ENCODE peak calls at places on chromosomes 4 and X, in four cellular contexts. D, J, F and I are unnamed samples. For H3K4me1, the result is how much of the 10 kb centered on the place peaks cover.

GRCh38 chr4:180148737-180149136 is 2094.5 kb upstream of the TENM3 start:
- DNase-seq in D (no peak), J (no peak), F (no peak), I (no peak)

GRCh38 chr4:140995058-140995457 is 138.2 kb downstream of the RNF150 start:
- DNase-seq in D (no peak), J (no peak), F (no peak), I (no peak)

GRCh38 chr4:85807247-85807915 is 332.4 kb downstream of the ARHGAP24 start:
- DNase-seq in D (peak), J (no peak), F (no peak), I (no peak)

GRCh38 chr4:121192500-121192899 is 28.4 kb upstream of the TNIP3 start:
- DNase-seq in D (no peak), J (peak), F (no peak), I (no peak)

GRCh38 chrX:103343105-103343504 is 13.1 kb downstream of the TCEAL7 start:
- DNase-seq in D (no peak), J (peak), F (no peak), I (no peak)

GRCh38 chrX:21926527-21927278 is 13.8 kb upstream of the SMS start:
- DNase-seq in D (no peak), J (peak), F (no peak), I (no peak)

GRCh38 chr4:68076194-68076593 is 53.5 kb downstream of the TMPRSS11F start:
- DNase-seq in D (no peak), J (no peak), F (no peak), I (no peak)

GRCh38 chr4:156795727-156796126 is 175.9 kb downstream of the PDGFC start:
- DNase-seq in D (no peak), J (no peak), F (no peak), I (no peak)

GRCh38 chr4:41360214-41360910 is 103.6 kb downstream of the UCHL1 start:
- DNase-seq in D (peak), J (peak), F (peak), I (no peak)

GRCh38 chr4:4852591-4853362 is 6.7 kb upstream of the MSX1 start:
- DNase-seq in D (peak), J (no peak), F (no peak), I (no peak)

GRCh38 chr4:104424368-104424921 is 70.2 kb downstream of the CXXC4 start:
- DNase-seq in D (no peak), J (no peak), F (no peak), I (no peak)

GRCh38 chrX:38929966-38930421 is 128.7 kb downstream of the MID1IP1 start:
- DNase-seq in D (peak), J (peak), F (no peak), I (no peak)

GRCh38 chrX:139639253-139639652 is 68.7 kb downstream of the MCF2 start:
- DNase-seq in D (peak), J (no peak), F (no peak), I (no peak)

GRCh38 chr4:122313001-122313400 is 65.8 kb upstream of the ADAD1 start:
- DNase-seq in D (no peak), J (no peak), F (no peak), I (no peak)

GRCh38 chr4:76831475-76832390 is 66.2 kb downstream of the SOWAHB start:
- DNase-seq in D (no peak), J (no peak), F (no peak), I (no peak)

GRCh38 chrX:74248889-74249288 is 55.1 kb upstream of the ZCCHC13 start:
- DNase-seq in D (no peak), J (no peak), F (no peak), I (no peak)

GRCh38 chr4:73341454-73341853 is 62.6 kb upstream of the ALB start:
- DNase-seq in D (no peak), J (peak), F (no peak), I (no peak)

GRCh38 chr4:71113294-71113693 is 119.8 kb downstream of the DCK start:
- DNase-seq in D (no peak), J (no peak), F (no peak), I (no peak)

GRCh38 chrX:2710496-2710895 is 19.4 kb downstream of the CD99 start:
- DNase-seq in D (no peak), J (no peak), F (no peak), I (no peak)

GRCh38 chrX:153725039-153725831 is 579 bp downstream of the ABCD1 start:
- DNase-seq in D (no peak), J (no peak), F (no peak), I (no peak)

GRCh38 chrX:153725832-153726285 is 1.2 kb downstream of the ABCD1 start:
- DNase-seq in D (no peak), J (no peak), F (no peak), I (no peak)

GRCh38 chrX:153723351-153724251 is 586 bp downstream of the BCAP31 start:
- DNase-seq in D (no peak), J (peak), F (peak), I (peak)

GRCh38 chrX:153724252-153725038 is at the start of the genes ABCD1 and BCAP31:
- DNase-seq in D (peak), J (peak), F (peak), I (peak)

DNA sequence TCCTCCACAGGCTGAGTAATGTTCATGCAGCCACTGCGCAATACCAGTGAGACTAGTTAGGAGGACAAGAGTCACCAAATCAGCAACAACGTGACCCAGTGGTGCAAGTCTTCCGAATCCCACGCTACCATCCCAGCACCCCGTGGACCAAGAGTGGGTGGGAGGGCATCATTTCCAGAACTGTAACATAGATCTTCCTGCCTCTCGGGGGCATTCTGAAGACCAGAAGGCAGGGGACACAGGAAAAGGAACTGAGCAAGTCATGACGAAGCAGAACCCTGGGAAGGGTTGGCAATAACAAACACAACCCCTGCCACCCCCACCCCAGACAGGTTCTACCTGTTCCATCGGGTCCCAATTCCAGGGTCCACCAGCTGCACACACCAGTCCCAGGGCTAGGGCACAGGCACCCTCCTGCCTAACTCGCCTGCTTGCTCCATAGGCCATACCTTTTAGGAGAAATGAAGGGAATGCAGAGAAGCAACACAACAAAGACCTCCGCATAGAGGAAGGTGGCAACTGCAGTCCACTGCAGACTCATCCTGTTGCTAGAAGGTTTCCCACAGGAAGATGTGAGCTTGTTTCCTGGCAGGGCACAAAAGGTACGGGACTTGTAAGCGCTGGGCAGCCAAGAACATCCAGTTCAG is 1.4 kb downstream of the BCAP31 start:
- DNase-seq in D (no peak), J (no peak), F (no peak), I (no peak)
- H3K4me1 ChIP-seq in D (under half), J (under half), F (under half), I (under half)

DNA sequence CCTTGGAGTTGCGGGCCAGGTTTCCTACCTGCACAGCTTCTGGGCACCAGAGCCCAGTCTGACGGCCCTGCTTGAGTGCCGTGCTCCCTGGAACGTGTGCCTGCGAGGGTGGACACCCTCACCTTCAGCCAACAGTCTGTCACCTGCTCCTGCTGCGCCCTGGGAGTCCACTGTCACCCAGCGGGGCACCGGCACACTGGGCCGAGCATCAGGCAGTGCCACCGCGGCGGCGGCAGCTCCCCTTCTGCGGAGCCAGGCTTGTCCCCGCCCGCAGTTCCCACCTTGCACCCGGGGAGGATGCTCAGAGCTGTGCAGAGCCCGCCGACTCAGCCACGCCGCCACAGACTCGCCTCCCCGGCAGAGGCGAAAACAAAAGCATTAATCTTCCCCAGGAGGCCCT is 86.9 kb downstream of the ABLIM2 start:
- DNase-seq in D (peak), J (no peak), F (no peak), I (no peak)
- H3K4me3 ChIP-seq in D (no peak), J (no peak), F (no peak), I (no peak)

DNA sequence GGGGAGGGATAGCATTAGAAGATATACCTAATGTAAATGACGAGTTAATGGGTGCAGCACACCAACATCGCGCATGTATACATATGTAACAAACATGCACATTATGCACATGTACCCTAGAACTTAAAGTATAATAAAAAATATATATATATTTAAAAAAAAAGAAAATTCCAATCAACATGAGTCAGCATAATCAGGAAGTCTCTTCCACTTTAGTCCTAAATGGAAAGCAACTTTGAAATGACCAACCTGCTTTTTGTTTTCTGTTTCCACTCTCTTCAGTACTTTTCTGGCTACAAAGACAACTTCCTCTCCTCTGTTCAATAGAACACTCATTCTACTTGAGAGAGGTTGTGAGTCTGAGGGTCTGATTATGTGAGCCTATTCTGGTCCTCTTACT is 13.5 kb upstream of the MAGEA8 start:
- DNase-seq in D (no peak), J (no peak), F (no peak), I (no peak)
- H3K27ac ChIP-seq in D (no peak), J (no peak), F (no peak), I (no peak)

GRCh38 chrX:30712214-30712613 is 59.0 kb downstream of the GK start:
- DNase-seq in D (no peak), J (no peak), F (no peak), I (no peak)
- H3K4me1 ChIP-seq in D (under half), J (under half), F (under half), I (under half)

GRCh38 chr4:185473247-185473646 is 1.7 kb upstream of the CCDC110 start:
- DNase-seq in D (no peak), J (no peak), F (no peak), I (no peak)
- H3K4me3 ChIP-seq in D (no peak), J (no peak), F (no peak), I (no peak)